ENCODE peak calls at places on chromosomes 2 and 18, in ten cellular contexts. K, V, U, X, E, Y, W, G, A and J are unnamed samples.

GRCh38 chr2:128524183-128524582 is 205.5 kb upstream of the HS6ST1 start:
- DNase-seq in K (no peak), V (no peak), U (no peak), X (no peak), E (no peak), Y (no peak), W (no peak), G (no peak), A (no peak), J (no peak)

GRCh38 chr2:36967236-36967876 is 1.0 kb upstream of the STRN start:
- DNase-seq in K (no peak), V (peak), U (no peak), X (no peak), E (no peak), Y (no peak), W (no peak), G (no peak), A (peak), J (peak)

GRCh38 chr18:24273596-24273995 is 124.0 kb downstream of the OSBPL1A start:
- DNase-seq in K (no peak), V (peak), U (no peak), X (no peak), E (no peak), Y (no peak), W (peak), G (peak), A (no peak), J (no peak)

GRCh38 chr18:78525364-78526111 is 454.1 kb upstream of the SALL3 start:
- DNase-seq in K (no peak), V (no peak), U (no peak), X (no peak), E (no peak), Y (no peak), W (no peak), G (no peak), A (no peak), J (no peak)

GRCh38 chr18:49021433-49022129 is 70.8 kb upstream of the SMAD7 start:
- DNase-seq in K (no peak), V (peak), U (no peak), X (no peak), E (no peak), Y (peak), W (peak), G (peak), A (peak), J (peak)

GRCh38 chr18:46624127-46624526 is 32.9 kb downstream of the LOXHD1 start:
- DNase-seq in K (no peak), V (no peak), U (no peak), X (no peak), E (peak), Y (no peak), W (no peak), G (no peak), A (no peak), J (no peak)

GRCh38 chr2:174924061-174924693 is 81.0 kb downstream of the CHN1 start:
- DNase-seq in K (no peak), V (no peak), U (no peak), X (no peak), E (no peak), Y (no peak), W (no peak), G (no peak), A (no peak), J (no peak)

GRCh38 chr18:58168221-58168620 is 124.2 kb downstream of the NEDD4L start:
- DNase-seq in K (no peak), V (no peak), U (no peak), X (no peak), E (no peak), Y (no peak), W (no peak), G (no peak), A (no peak), J (no peak)

GRCh38 chr2:70984576-70985282 is 6.3 kb downstream of the ANKRD53 start:
- DNase-seq in K (no peak), V (peak), U (no peak), X (no peak), E (peak), Y (peak), W (no peak), G (no peak), A (peak), J (peak)

GRCh38 chr2:12918841-12919445 is 202.2 kb downstream of the TRIB2 start:
- DNase-seq in K (no peak), V (peak), U (peak), X (peak), E (peak), Y (no peak), W (no peak), G (no peak), A (no peak), J (no peak)

GRCh38 chr2:84719434-84719833 is 161.4 kb downstream of the TRABD2A start:
- DNase-seq in K (no peak), V (no peak), U (no peak), X (no peak), E (no peak), Y (no peak), W (no peak), G (no peak), A (no peak), J (no peak)

GRCh38 chr2:64781991-64782390 is 128.3 kb upstream of the SERTAD2 start:
- DNase-seq in K (no peak), V (peak), U (no peak), X (no peak), E (no peak), Y (no peak), W (no peak), G (no peak), A (no peak), J (no peak)

GRCh38 chr2:55824554-55825096 is 99.0 kb downstream of the EFEMP1 start:
- DNase-seq in K (no peak), V (no peak), U (no peak), X (no peak), E (no peak), Y (no peak), W (no peak), G (no peak), A (no peak), J (no peak)

GRCh38 chr2:229914182-229914581 is 7.6 kb downstream of the TRIP12 start:
- DNase-seq in K (no peak), V (no peak), U (no peak), X (no peak), E (no peak), Y (no peak), W (no peak), G (no peak), A (no peak), J (no peak)

GRCh38 chr2:120617055-120617454 is 118.6 kb upstream of the GLI2 start:
- DNase-seq in K (no peak), V (no peak), U (no peak), X (no peak), E (no peak), Y (no peak), W (no peak), G (no peak), A (no peak), J (no peak)

GRCh38 chr18:36143391-36143790 is 13.7 kb downstream of the ELP2 start:
- DNase-seq in K (no peak), V (no peak), U (no peak), X (no peak), E (no peak), Y (no peak), W (no peak), G (no peak), A (no peak), J (no peak)

GRCh38 chr2:241636182-241636982 is 576 bp downstream of the THAP4 start:
- DNase-seq in K (no peak), V (peak), U (no peak), X (no peak), E (peak), Y (peak), W (peak), G (peak), A (peak), J (peak)

GRCh38 chr18:22337311-22337710 is 80.4 kb downstream of the CTAGE1 start:
- DNase-seq in K (no peak), V (no peak), U (no peak), X (no peak), E (no peak), Y (no peak), W (no peak), G (no peak), A (no peak), J (no peak)

GRCh38 chr2:37604716-37605115 is 66.7 kb downstream of the CDC42EP3 start:
- DNase-seq in K (no peak), V (no peak), U (no peak), X (no peak), E (no peak), Y (no peak), W (no peak), G (no peak), A (no peak), J (no peak)

GRCh38 chr2:177093384-177093783 is 119.2 kb upstream of the HNRNPA3 start:
- DNase-seq in K (no peak), V (no peak), U (no peak), X (no peak), E (no peak), Y (no peak), W (no peak), G (no peak), A (no peak), J (no peak)

GRCh38 chr2:159225025-159226016 is 61.2 kb downstream of the WDSUB1 start:
- DNase-seq in K (no peak), V (no peak), U (no peak), X (no peak), E (no peak), Y (no peak), W (no peak), G (no peak), A (no peak), J (no peak)

GRCh38 chr2:159518321-159519005 is 97.9 kb downstream of the BAZ2B start:
- DNase-seq in K (no peak), V (peak), U (no peak), X (no peak), E (no peak), Y (no peak), W (no peak), G (no peak), A (no peak), J (peak)

GRCh38 chr2:51710222-51710621 is 678.3 kb upstream of the NRXN1 start:
- DNase-seq in K (no peak), V (no peak), U (no peak), X (no peak), E (no peak), Y (no peak), W (peak), G (no peak), A (peak), J (peak)

GRCh38 chr2:101295895-101296294 is 12.6 kb downstream of the RNF149 start:
- DNase-seq in K (no peak), V (no peak), U (no peak), X (no peak), E (no peak), Y (no peak), W (no peak), G (no peak), A (no peak), J (no peak)

GRCh38 chr2:58731488-58731869 is 490.4 kb upstream of the FANCL start:
- DNase-seq in K (no peak), V (no peak), U (no peak), X (no peak), E (no peak), Y (no peak), W (no peak), G (no peak), A (no peak), J (no peak)

GRCh38 chr18:44799422-44800421 is 119.0 kb downstream of the SETBP1 start:
- DNase-seq in K (no peak), V (no peak), U (no peak), X (no peak), E (no peak), Y (peak), W (no peak), G (no peak), A (no peak), J (no peak)

GRCh38 chr2:215358891-215359575 is 47.2 kb downstream of the ATIC start:
- DNase-seq in K (no peak), V (peak), U (no peak), X (no peak), E (no peak), Y (no peak), W (no peak), G (no peak), A (no peak), J (no peak)

GRCh38 chr2:101710690-101711318 is 13.3 kb downstream of the MAP4K4 start:
- DNase-seq in K (no peak), V (peak), U (no peak), X (no peak), E (no peak), Y (no peak), W (no peak), G (no peak), A (no peak), J (no peak)

GRCh38 chr2:211854832-211855231 is 683.8 kb downstream of the ERBB4 start:
- DNase-seq in K (no peak), V (no peak), U (no peak), X (no peak), E (no peak), Y (no peak), W (no peak), G (no peak), A (no peak), J (no peak)

GRCh38 chr2:42879913-42880737 is 87.7 kb upstream of the HAAO start:
- DNase-seq in K (no peak), V (no peak), U (no peak), X (no peak), E (peak), Y (no peak), W (no peak), G (no peak), A (no peak), J (no peak)

GRCh38 chr2:191263050-191263449 is 17.8 kb downstream of the MYO1B start:
- DNase-seq in K (no peak), V (no peak), U (no peak), X (no peak), E (no peak), Y (no peak), W (no peak), G (no peak), A (no peak), J (peak)

GRCh38 chr2:118565816-118566540 is 281.5 kb downstream of the EN1 start:
- DNase-seq in K (no peak), V (no peak), U (no peak), X (no peak), E (no peak), Y (no peak), W (no peak), G (no peak), A (no peak), J (no peak)

GRCh38 chr2:68236876-68237275 is 15.5 kb downstream of the PPP3R1 start:
- DNase-seq in K (no peak), V (no peak), U (no peak), X (no peak), E (no peak), Y (no peak), W (no peak), G (no peak), A (no peak), J (no peak)